ENCODE peak calls at places on chromosomes 6 and 20, in six cellular contexts. One of them, this sample, is unnamed.

GRCh38 chr20:45433316-45433715 is 17.4 kb downstream of the PIGT start:
- DNase-seq in left colon: no peak
- DNase-seq in kidney glomerular epithelial cell: no peak
- DNase-seq in left cardiac atrium: peak; percentile 70
- DNase-seq in activated T-helper 1 cell treated with anti-CD3 and anti-CD28 coated beads, Interleukin-12 subunit alpha, Interleukin-12 subunit beta, Interleukin-2, Interleukin-4 antibody, amounts not matched to agents 30 ng/mL and 10 ng/mL and 1 ng/mL, durations not matched to agents 14 hours and 24 hours and 36 hours: no peak
- DNase-seq in HT-29: no peak
- DNase-seq in this sample: no peak

GRCh38 chr20:46853926-46854325 is 40.7 kb upstream of the EYA2 start:
- DNase-seq in left colon: no peak
- DNase-seq in kidney glomerular epithelial cell: no peak
- DNase-seq in left cardiac atrium: no peak
- DNase-seq in activated T-helper 1 cell treated with anti-CD3 and anti-CD28 coated beads, Interleukin-12 subunit alpha, Interleukin-12 subunit beta, Interleukin-2, Interleukin-4 antibody, amounts not matched to agents 30 ng/mL and 10 ng/mL and 1 ng/mL, durations not matched to agents 14 hours and 24 hours and 36 hours: no peak
- DNase-seq in HT-29: no peak
- DNase-seq in this sample: no peak

GRCh38 chr20:22462975-22463914 is 121.1 kb downstream of the FOXA2 start:
- DNase-seq in left colon: no peak
- DNase-seq in kidney glomerular epithelial cell: no peak
- DNase-seq in left cardiac atrium: no peak
- DNase-seq in activated T-helper 1 cell treated with anti-CD3 and anti-CD28 coated beads, Interleukin-12 subunit alpha, Interleukin-12 subunit beta, Interleukin-2, Interleukin-4 antibody, amounts not matched to agents 30 ng/mL and 10 ng/mL and 1 ng/mL, durations not matched to agents 14 hours and 24 hours and 36 hours: no peak
- DNase-seq in HT-29: no peak
- DNase-seq in this sample: peak; percentile 96

GRCh38 chr6:131832363-131832762 is 24.5 kb downstream of the ENPP1 start:
- DNase-seq in left colon: no peak
- DNase-seq in kidney glomerular epithelial cell: no peak
- DNase-seq in left cardiac atrium: no peak
- DNase-seq in activated T-helper 1 cell treated with anti-CD3 and anti-CD28 coated beads, Interleukin-12 subunit alpha, Interleukin-12 subunit beta, Interleukin-2, Interleukin-4 antibody, amounts not matched to agents 30 ng/mL and 10 ng/mL and 1 ng/mL, durations not matched to agents 14 hours and 24 hours and 36 hours: no peak
- DNase-seq in HT-29: no peak
- DNase-seq in this sample: no peak

GRCh38 chr6:143579703-143580102 is 68.2 kb upstream of the FUCA2 start:
- DNase-seq in left colon: no peak
- DNase-seq in kidney glomerular epithelial cell: no peak
- DNase-seq in left cardiac atrium: peak; percentile 46
- DNase-seq in activated T-helper 1 cell treated with anti-CD3 and anti-CD28 coated beads, Interleukin-12 subunit alpha, Interleukin-12 subunit beta, Interleukin-2, Interleukin-4 antibody, amounts not matched to agents 30 ng/mL and 10 ng/mL and 1 ng/mL, durations not matched to agents 14 hours and 24 hours and 36 hours: no peak
- DNase-seq in HT-29: no peak
- DNase-seq in this sample: no peak

GRCh38 chr6:119966484-119966883 is 616.9 kb upstream of the MAN1A1 start:
- DNase-seq in left colon: no peak
- DNase-seq in kidney glomerular epithelial cell: no peak
- DNase-seq in left cardiac atrium: no peak
- DNase-seq in activated T-helper 1 cell treated with anti-CD3 and anti-CD28 coated beads, Interleukin-12 subunit alpha, Interleukin-12 subunit beta, Interleukin-2, Interleukin-4 antibody, amounts not matched to agents 30 ng/mL and 10 ng/mL and 1 ng/mL, durations not matched to agents 14 hours and 24 hours and 36 hours: no peak
- DNase-seq in HT-29: no peak
- DNase-seq in this sample: no peak

GRCh38 chr6:155264704-155265320 is 999 bp downstream of the CLDN20 start:
- DNase-seq in left colon: no peak
- DNase-seq in kidney glomerular epithelial cell: no peak
- DNase-seq in left cardiac atrium: peak; percentile 24
- DNase-seq in activated T-helper 1 cell treated with anti-CD3 and anti-CD28 coated beads, Interleukin-12 subunit alpha, Interleukin-12 subunit beta, Interleukin-2, Interleukin-4 antibody, amounts not matched to agents 30 ng/mL and 10 ng/mL and 1 ng/mL, durations not matched to agents 14 hours and 24 hours and 36 hours: no peak
- DNase-seq in HT-29: no peak
- DNase-seq in this sample: no peak

GRCh38 chr6:6918216-6918983 is 189.4 kb upstream of the RREB1 start:
- DNase-seq in left colon: no peak
- DNase-seq in kidney glomerular epithelial cell: peak; percentile 31
- DNase-seq in left cardiac atrium: no peak
- DNase-seq in activated T-helper 1 cell treated with anti-CD3 and anti-CD28 coated beads, Interleukin-12 subunit alpha, Interleukin-12 subunit beta, Interleukin-2, Interleukin-4 antibody, amounts not matched to agents 30 ng/mL and 10 ng/mL and 1 ng/mL, durations not matched to agents 14 hours and 24 hours and 36 hours: peak; percentile 44
- DNase-seq in HT-29: no peak
- DNase-seq in this sample: no peak

GRCh38 chr6:78810146-78810545 is 57.2 kb upstream of the IRAK1BP1 start:
- DNase-seq in left colon: no peak
- DNase-seq in kidney glomerular epithelial cell: peak; percentile 50
- DNase-seq in left cardiac atrium: no peak
- DNase-seq in activated T-helper 1 cell treated with anti-CD3 and anti-CD28 coated beads, Interleukin-12 subunit alpha, Interleukin-12 subunit beta, Interleukin-2, Interleukin-4 antibody, amounts not matched to agents 30 ng/mL and 10 ng/mL and 1 ng/mL, durations not matched to agents 14 hours and 24 hours and 36 hours: no peak
- DNase-seq in HT-29: peak; percentile 43
- DNase-seq in this sample: peak; percentile 3

GRCh38 chr6:106979435-106979884 is 4.9 kb upstream of the CD24 start:
- DNase-seq in left colon: peak; percentile 73
- DNase-seq in kidney glomerular epithelial cell: peak; percentile 71
- DNase-seq in left cardiac atrium: peak; percentile 87
- DNase-seq in activated T-helper 1 cell treated with anti-CD3 and anti-CD28 coated beads, Interleukin-12 subunit alpha, Interleukin-12 subunit beta, Interleukin-2, Interleukin-4 antibody, amounts not matched to agents 30 ng/mL and 10 ng/mL and 1 ng/mL, durations not matched to agents 14 hours and 24 hours and 36 hours: peak; percentile 60
- DNase-seq in HT-29: peak; percentile 94
- DNase-seq in this sample: peak; percentile 82

GRCh38 chr6:16767765-16768514 is 6.7 kb upstream of the ATXN1 start:
- DNase-seq in left colon: no peak
- DNase-seq in kidney glomerular epithelial cell: no peak
- DNase-seq in left cardiac atrium: no peak
- DNase-seq in activated T-helper 1 cell treated with anti-CD3 and anti-CD28 coated beads, Interleukin-12 subunit alpha, Interleukin-12 subunit beta, Interleukin-2, Interleukin-4 antibody, amounts not matched to agents 30 ng/mL and 10 ng/mL and 1 ng/mL, durations not matched to agents 14 hours and 24 hours and 36 hours: no peak
- DNase-seq in HT-29: no peak
- DNase-seq in this sample: no peak

GRCh38 chr6:126176266-126176665 is 163.6 kb upstream of the CENPW start:
- DNase-seq in left colon: no peak
- DNase-seq in kidney glomerular epithelial cell: peak; percentile 40
- DNase-seq in left cardiac atrium: no peak
- DNase-seq in activated T-helper 1 cell treated with anti-CD3 and anti-CD28 coated beads, Interleukin-12 subunit alpha, Interleukin-12 subunit beta, Interleukin-2, Interleukin-4 antibody, amounts not matched to agents 30 ng/mL and 10 ng/mL and 1 ng/mL, durations not matched to agents 14 hours and 24 hours and 36 hours: no peak
- DNase-seq in HT-29: peak; percentile 47
- DNase-seq in this sample: peak; percentile 9

GRCh38 chr6:44655368-44656342 is 268.1 kb downstream of the CDC5L start:
- DNase-seq in left colon: peak; percentile 57
- DNase-seq in kidney glomerular epithelial cell: peak; percentile 19
- DNase-seq in left cardiac atrium: peak; percentile 77
- DNase-seq in activated T-helper 1 cell treated with anti-CD3 and anti-CD28 coated beads, Interleukin-12 subunit alpha, Interleukin-12 subunit beta, Interleukin-2, Interleukin-4 antibody, amounts not matched to agents 30 ng/mL and 10 ng/mL and 1 ng/mL, durations not matched to agents 14 hours and 24 hours and 36 hours: peak; percentile 47
- DNase-seq in HT-29: peak; percentile 57
- DNase-seq in this sample: peak; percentile 49

GRCh38 chr6:158518196-158519127 is 41.4 kb upstream of the TMEM181 start:
- DNase-seq in left colon: no peak
- DNase-seq in kidney glomerular epithelial cell: peak; percentile 36
- DNase-seq in left cardiac atrium: peak; percentile 41
- DNase-seq in activated T-helper 1 cell treated with anti-CD3 and anti-CD28 coated beads, Interleukin-12 subunit alpha, Interleukin-12 subunit beta, Interleukin-2, Interleukin-4 antibody, amounts not matched to agents 30 ng/mL and 10 ng/mL and 1 ng/mL, durations not matched to agents 14 hours and 24 hours and 36 hours: peak; percentile 60
- DNase-seq in HT-29: peak; percentile 73
- DNase-seq in this sample: peak; percentile 86